ENCODE peak calls at places on chromosome X, in ten cellular contexts. N, E, U, M, P, H, A, W, L and D are unnamed samples.

GRCh38 chrX:30302957-30303356 is 6.2 kb downstream of the NR0B1 start:
- DNase-seq in H (no peak), N (no peak), A (peak; percentile 30), E (no peak), P (no peak), U (no peak), W (no peak), L (no peak), M (no peak), D (no peak)

GRCh38 chrX:150692296-150692695 is 900 bp upstream of the MTMR1 start:
- DNase-seq in W (peak; percentile 5), L (no peak), M (no peak), E (no peak), U (no peak), N (peak; percentile 11), A (no peak), H (no peak), P (no peak), D (no peak)

GRCh38 chrX:103552236-103552635 is 32.9 kb upstream of the RAB40A start:
- DNase-seq in N (no peak), W (no peak), M (no peak), E (no peak), L (no peak), A (no peak), H (no peak), P (no peak), U (no peak), D (no peak)

GRCh38 chrX:45775462-45775861 is 574.8 kb upstream of the DIPK2B start:
- DNase-seq in L (no peak), A (peak; percentile 56), U (no peak), W (peak; percentile 41), H (no peak), E (no peak), P (peak; percentile 34), M (no peak), N (no peak), D (no peak)

GRCh38 chrX:150226223-150226965 is 136.7 kb upstream of the MAMLD1 start:
- DNase-seq in W (no peak), P (peak; percentile 2), L (no peak), A (no peak), E (no peak), U (no peak), N (no peak), M (no peak), H (no peak), D (no peak)

GRCh38 chrX:112798736-112799135 is 41.9 kb downstream of the AMOT start:
- DNase-seq in P (no peak), M (no peak), A (no peak), W (no peak), N (no peak), E (no peak), U (no peak), L (no peak), H (no peak), D (no peak)

GRCh38 chrX:18415386-18415785 is 10.0 kb upstream of the CDKL5 start:
- DNase-seq in W (no peak), M (no peak), P (no peak), A (no peak), L (no peak), N (no peak), H (no peak), U (no peak), E (no peak), D (no peak)

GRCh38 chrX:133921764-133922389 is 63.5 kb downstream of the GPC3 start:
- DNase-seq in E (peak; percentile 83), W (peak; percentile 49), N (peak; percentile 20), H (peak; percentile 79), P (peak; percentile 82), U (peak; percentile 24), L (no peak), A (no peak), M (no peak), D (no peak)

GRCh38 chrX:15566244-15566643 is 34.5 kb downstream of the ACE2 start:
- DNase-seq in E (no peak), P (peak; percentile 26), L (no peak), A (no peak), H (no peak), N (no peak), U (no peak), M (no peak), W (no peak), D (no peak)